ENCODE peak calls at places on chromosomes 11 and 22, in seven cellular contexts. J is cardiac fibroblast, A is lung, L is hepatocyte, Z is transverse colon, G is endodermal cell, K is RWPE2. O is an unnamed sample.

GRCh38 chr22:35842954-35843353 is 125.3 kb downstream of the APOL5 start:
- DNase-seq in J (peak; percentile 53), A (peak; percentile 34), L (peak; percentile 32), Z (no peak), G (peak; percentile 71), K (no peak), O (peak; percentile 66)

GRCh38 chr11:70747889-70748288 is 349.6 kb downstream of the CTTN start:
- DNase-seq in J (no peak), A (no peak), L (no peak), Z (no peak), G (no peak), K (no peak), O (no peak)

GRCh38 chr11:75264971-75265370 is 24.4 kb downstream of the TPBGL start:
- DNase-seq in J (no peak), A (no peak), L (no peak), Z (peak; percentile 3), G (peak; percentile 44), K (peak; percentile 31), O (no peak)

GRCh38 chr11:68206211-68206610 is 6.9 kb downstream of the KMT5B start:
- DNase-seq in J (peak; percentile 80), A (no peak), L (peak; percentile 76), Z (no peak), G (peak; percentile 65), K (no peak), O (no peak)

GRCh38 chr11:6587360-6587953 is 16.0 kb downstream of the RRP8 start:
- DNase-seq in J (no peak), A (peak; percentile 22), L (no peak), Z (no peak), G (no peak), K (no peak), O (no peak)

GRCh38 chr22:37726240-37726887 is 29.5 kb downstream of the TRIOBP start:
- DNase-seq in J (peak; percentile 49), A (no peak), L (no peak), Z (no peak), G (no peak), K (no peak), O (no peak)

GRCh38 chr22:30694638-30695350 is at the start of gene OSBP2:
- DNase-seq in J (no peak), A (peak; percentile 30), L (peak; percentile 77), Z (peak; percentile 56), G (peak; percentile 80), K (peak; percentile 68), O (peak; percentile 62)

GRCh38 chr22:31344369-31345330 is 1.5 kb downstream of the PATZ1 start:
- DNase-seq in J (peak; percentile 54), A (peak; percentile 39), L (peak; percentile 58), Z (peak; percentile 64), G (no peak), K (no peak), O (no peak)

GRCh38 chr22:31866918-31867317 is 77.4 kb upstream of the YWHAH start:
- DNase-seq in J (no peak), A (no peak), L (no peak), Z (no peak), G (no peak), K (no peak), O (no peak)

GRCh38 chr11:91433284-91434010 is 791.2 kb upstream of the FAT3 start:
- DNase-seq in J (no peak), A (no peak), L (no peak), Z (no peak), G (no peak), K (no peak), O (no peak)

GRCh38 chr11:61961570-61962212 is 5.7 kb downstream of the FTH1 start:
- DNase-seq in J (peak; percentile 92), A (no peak), L (peak; percentile 75), Z (peak; percentile 60), G (peak; percentile 54), K (no peak), O (no peak)

GRCh38 chr11:86210898-86211297 is 33.7 kb upstream of the EED start:
- DNase-seq in J (no peak), A (no peak), L (no peak), Z (no peak), G (no peak), K (no peak), O (no peak)

GRCh38 chr11:113906515-113906914 is 1.9 kb downstream of the HTR3B start:
- DNase-seq in J (no peak), A (no peak), L (peak; percentile 60), Z (no peak), G (peak; percentile 35), K (no peak), O (no peak)

GRCh38 chr11:114614127-114614720 is 18.6 kb upstream of the NXPE4 start:
- DNase-seq in J (no peak), A (no peak), L (no peak), Z (no peak), G (no peak), K (no peak), O (no peak)

GRCh38 chr11:1829039-1829820 is 5.6 kb upstream of the SYT8 start:
- DNase-seq in J (peak; percentile 74), A (no peak), L (no peak), Z (no peak), G (no peak), K (peak; percentile 86), O (peak; percentile 72)

GRCh38 chr11:110184974-110185597 is 91.9 kb downstream of the ZC3H12C start:
- DNase-seq in J (peak; percentile 60), A (no peak), L (no peak), Z (no peak), G (no peak), K (no peak), O (no peak)

GRCh38 chr22:41862530-41863266 is 29.8 kb downstream of the SREBF2 start:
- DNase-seq in J (no peak), A (peak; percentile 36), L (no peak), Z (no peak), G (no peak), K (no peak), O (no peak)

GRCh38 chr11:35702126-35702525 is 39.6 kb downstream of the TRIM44 start:
- DNase-seq in J (no peak), A (no peak), L (no peak), Z (no peak), G (no peak), K (no peak), O (no peak)

GRCh38 chr11:10225553-10225952 is 68.5 kb downstream of the SBF2 start:
- DNase-seq in J (peak; percentile 41), A (no peak), L (no peak), Z (no peak), G (no peak), K (no peak), O (no peak)

GRCh38 chr11:65084598-65085375 is 765 bp downstream of the ZFPL1 start:
- DNase-seq in J (no peak), A (no peak), L (no peak), Z (no peak), G (no peak), K (no peak), O (no peak)

GRCh38 chr11:122755941-122756340 is 82.4 kb upstream of the CRTAM start:
- DNase-seq in J (no peak), A (no peak), L (no peak), Z (no peak), G (no peak), K (no peak), O (no peak)

GRCh38 chr22:49406879-49407587 is 420.6 kb downstream of the BRD1 start:
- DNase-seq in J (no peak), A (peak; percentile 16), L (no peak), Z (no peak), G (no peak), K (no peak), O (no peak)

GRCh38 chr11:112219476-112220232 is 6.6 kb upstream of the PTS start:
- DNase-seq in J (peak; percentile 86), A (no peak), L (peak; percentile 77), Z (peak; percentile 20), G (peak; percentile 62), K (no peak), O (peak; percentile 33)

GRCh38 chr11:1935156-1936071 is 11.7 kb upstream of the MRPL23 start:
- DNase-seq in J (no peak), A (no peak), L (no peak), Z (no peak), G (no peak), K (peak; percentile 61), O (no peak)

GRCh38 chr11:70364745-70365535 is 33.4 kb upstream of the CTTN start:
- DNase-seq in J (no peak), A (no peak), L (no peak), Z (no peak), G (no peak), K (no peak), O (no peak)

DNA sequence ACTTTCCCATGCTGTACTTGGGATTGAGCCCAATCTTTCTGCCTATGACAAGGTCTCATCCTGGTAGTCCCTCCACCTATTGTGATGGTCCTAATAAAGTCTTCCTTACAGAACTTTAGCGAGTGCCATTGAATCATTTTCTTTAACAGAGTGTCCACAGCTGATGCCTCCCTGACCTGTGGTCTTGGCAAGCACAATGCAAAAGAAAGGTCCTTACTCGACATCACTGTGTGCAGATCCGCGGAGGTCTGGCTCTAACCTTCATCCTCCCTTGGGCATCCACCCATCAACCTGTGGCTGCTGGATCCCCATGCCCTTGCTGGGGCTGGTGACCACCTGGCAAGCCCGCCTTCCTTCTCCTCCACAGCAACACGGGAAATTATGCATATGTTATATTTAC is 1203.9 kb downstream of the TBC1D22A start:
- DNase-seq in J (no peak), A (no peak), L (no peak), Z (no peak), G (no peak), K (no peak), O (no peak)
- TF ChIP-seq CTCF in J (no peak), A (no peak), L (no peak), Z (no peak), G (no peak), K (no peak), O (no peak)

GRCh38 chr22:39117585-39118191 is 20.6 kb downstream of the APOBEC3H start:
- DNase-seq in J (peak; percentile 70), A (no peak), L (peak; percentile 62), Z (peak; percentile 81), G (peak; percentile 83), K (no peak), O (peak; percentile 81)
- TF ChIP-seq CTCF in J (peak; percentile 52), A (peak; percentile 40), L (peak; percentile 46), Z (peak; percentile 52), G (peak; percentile 82), K (peak; percentile 68), O (peak; percentile 61)

GRCh38 chr11:117928818-117929567 is at the start of gene TMPRSS13:
- DNase-seq in J (no peak), A (peak; percentile 75), L (peak; percentile 42), Z (peak; percentile 27), G (peak; percentile 91), K (no peak), O (peak; percentile 67)
- TF ChIP-seq CTCF in J (no peak), A (no peak), L (no peak), Z (no peak), G (peak; percentile 52), K (no peak), O (no peak)

GRCh38 chr11:44030996-44031395 is 16.8 kb upstream of the ACCSL start:
- DNase-seq in J (no peak), A (no peak), L (no peak), Z (no peak), G (no peak), K (no peak), O (no peak)

GRCh38 chr11:44031549-44031948 is 16.2 kb upstream of the ACCSL start:
- DNase-seq in J (no peak), A (no peak), L (no peak), Z (no peak), G (no peak), K (no peak), O (no peak)

GRCh38 chr11:44029507-44029845 is 18.3 kb upstream of the ACCSL start:
- DNase-seq in J (no peak), A (peak; percentile 14), L (no peak), Z (no peak), G (no peak), K (no peak), O (no peak)

GRCh38 chr11:44028816-44029506 is 18.8 kb upstream of the ACCSL start:
- DNase-seq in J (no peak), A (no peak), L (no peak), Z (no peak), G (no peak), K (no peak), O (no peak)

GRCh38 chr11:44030276-44030932 is 17.4 kb upstream of the ACCSL start:
- DNase-seq in J (peak; percentile 92), A (peak; percentile 25), L (peak; percentile 75), Z (no peak), G (peak; percentile 73), K (no peak), O (no peak)
- TF ChIP-seq CTCF in J (no peak), A (no peak), L (no peak), Z (no peak), G (no peak), K (no peak), O (no peak)